ENCODE peak calls at places on chromosomes 13 and 19, in six cellular contexts. Z, Q, T, S, F and C are unnamed samples.
A peak's percentile ranks its signal among the peaks of the same experiment; 100 is the strongest.

GRCh38 chr19:31639306-31639705 is 290.1 kb upstream of the TSHZ3 start:
- DNase-seq in S (no peak), T (no peak), Q (no peak), Z (no peak), F (no peak), C (no peak)

GRCh38 chr13:38686635-38687245 is at the start of gene FREM2:
- DNase-seq in Q (no peak), F (no peak), S (peak; percentile 57), T (peak; percentile 33), Z (peak; percentile 85), C (peak; percentile 68)

GRCh38 chr13:110006304-110006703 is 219.9 kb upstream of the IRS2 start:
- DNase-seq in F (no peak), Z (no peak), S (no peak), Q (no peak), T (no peak), C (no peak)

GRCh38 chr19:42284641-42285341 is 15.7 kb downstream of the CIC start:
- DNase-seq in Q (no peak), T (no peak), F (no peak), Z (no peak), S (no peak), C (peak; percentile 79)

GRCh38 chr19:3608750-3609322 is 2.2 kb upstream of the TBXA2R start:
- DNase-seq in F (peak; percentile 51), S (no peak), Z (peak; percentile 38), Q (no peak), T (no peak), C (no peak)

GRCh38 chr13:50230365-50230978 is 215.2 kb downstream of the KCNRG start:
- DNase-seq in F (no peak), Z (no peak), T (no peak), Q (no peak), S (no peak), C (no peak)

GRCh38 chr13:89969996-89970709 is 1377.3 kb upstream of the MIR17HG start:
- DNase-seq in F (no peak), T (no peak), Z (no peak), Q (no peak), S (no peak), C (no peak)

GRCh38 chr19:14116918-14117578 is 514 bp downstream of the PRKACA start:
- DNase-seq in Q (peak; percentile 47), T (no peak), S (no peak), F (peak; percentile 66), Z (peak; percentile 33), C (peak; percentile 82)

GRCh38 chr19:40143612-40144011 is 47.6 kb upstream of the MAP3K10 start:
- DNase-seq in Z (no peak), Q (no peak), F (no peak), S (no peak), T (peak; percentile 41), C (no peak)

GRCh38 chr19:45075215-45076028 is 856 bp downstream of the ZNF296 start:
- DNase-seq in S (peak; percentile 88), F (peak; percentile 83), Z (peak; percentile 97), Q (no peak), T (peak; percentile 92), C (peak; percentile 78)

GRCh38 chr13:112733661-112734379 is 44.0 kb downstream of the ATP11A start:
- DNase-seq in S (no peak), Z (peak; percentile 48), Q (peak; percentile 58), T (no peak), F (peak; percentile 11), C (no peak)

GRCh38 chr13:39682310-39682709 is 26.8 kb downstream of the COG6 start:
- DNase-seq in F (no peak), Z (no peak), S (no peak), Q (no peak), T (no peak), C (no peak)

GRCh38 chr19:18606281-18607221 is at the start of gene CRLF1:
- DNase-seq in Q (peak; percentile 71), T (no peak), Z (no peak), S (no peak), F (peak; percentile 74), C (no peak)

DNA sequence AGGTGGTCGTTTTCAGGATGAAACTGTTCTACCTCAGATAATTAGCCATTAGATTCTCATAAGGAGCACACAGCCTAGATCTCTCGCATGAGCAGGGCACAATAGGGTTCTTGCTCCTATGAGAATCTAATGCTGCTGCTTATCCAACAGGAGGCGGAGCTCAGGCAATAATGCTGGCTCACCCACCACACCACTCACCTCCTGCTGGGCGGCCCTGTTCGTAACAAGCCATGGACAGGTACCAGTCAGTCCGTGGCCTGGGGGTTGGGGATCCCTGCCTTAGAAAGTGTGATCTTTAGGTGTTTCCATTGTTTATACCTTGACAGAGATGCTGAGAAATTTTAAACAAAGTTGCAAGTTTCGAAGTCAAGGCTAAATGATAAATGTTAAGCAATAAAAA is 344.6 kb upstream of the HTR2A start:
- DNase-seq in Z (no peak), T (no peak), Q (no peak), S (no peak), F (no peak), C (no peak)
- TF ChIP-seq POLR2AphosphoS5 in Z (no peak), T (no peak), Q (no peak), S (no peak), F (no peak), C (no peak)

GRCh38 chr13:98054301-98054700 is 88.6 kb upstream of the FARP1 start:
- DNase-seq in F (no peak), Z (no peak), Q (peak; percentile 30), S (no peak), T (no peak), C (no peak)
- TF ChIP-seq EP300 in F (no peak), Z (no peak), Q (no peak), S (no peak), T (no peak), C (no peak)

GRCh38 chr19:6801397-6802086 is 29.0 kb downstream of the VAV1 start:
- DNase-seq in F (peak; percentile 46), T (peak; percentile 82), Z (peak; percentile 84), S (peak; percentile 65), Q (peak; percentile 32), C (peak; percentile 82)
- TF ChIP-seq POLR2AphosphoS5 in F (no peak), T (peak; percentile 34), Z (peak; percentile 61), S (no peak), Q (no peak), C (no peak)

GRCh38 chr19:12364391-12365093 is 941 bp downstream of the ZNF442 start:
- DNase-seq in S (no peak), F (peak; percentile 35), Z (peak; percentile 28), Q (peak; percentile 54), T (peak; percentile 15), C (peak; percentile 68)

GRCh38 chr19:12365094-12365371 is 450 bp downstream of the ZNF442 start:
- DNase-seq in Q (peak; percentile 76), Z (peak; percentile 25), S (peak; percentile 30), F (no peak), T (peak; percentile 20), C (peak; percentile 67)

DNA sequence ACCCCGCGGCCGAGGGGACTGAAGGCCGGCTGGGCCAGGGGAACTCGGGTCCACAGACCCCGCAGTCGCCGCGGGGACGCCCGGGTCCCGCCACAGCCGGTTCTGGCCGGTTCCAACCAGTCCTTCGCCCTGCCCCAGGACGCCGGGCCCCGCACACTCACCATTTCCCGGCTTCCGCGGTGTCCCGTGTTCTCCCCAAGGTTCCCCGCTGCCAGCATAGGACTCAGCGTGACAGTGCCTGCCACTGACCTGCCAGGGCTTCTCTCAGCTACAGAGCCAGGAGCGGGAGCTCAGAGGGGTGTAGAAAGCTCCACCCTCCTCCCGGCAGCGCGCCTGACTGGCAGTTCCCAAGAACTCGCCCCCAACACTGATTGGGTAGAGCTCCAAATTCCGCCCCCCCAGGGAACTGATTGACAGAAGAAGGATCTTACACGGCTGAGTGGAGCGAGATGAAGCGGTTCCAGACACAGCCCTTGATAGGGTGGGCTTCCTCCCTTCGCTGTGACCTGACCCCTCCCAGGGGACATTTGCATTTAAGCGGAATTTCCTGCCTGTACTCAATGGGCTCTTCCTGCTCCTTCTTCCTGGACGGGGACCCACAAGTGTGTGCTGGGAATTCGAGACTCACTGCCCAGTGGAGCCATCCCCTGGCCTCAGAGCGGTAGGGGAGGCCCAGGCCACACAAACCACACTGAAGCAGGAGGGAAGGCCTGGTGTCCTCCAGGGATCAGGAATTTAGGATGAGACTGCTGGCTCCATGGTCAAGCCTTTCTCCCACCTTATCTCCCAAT is at the start of gene ZNF442:
- DNase-seq in T (peak; percentile 95), Q (peak; percentile 96), S (peak; percentile 95), Z (peak; percentile 96), F (peak; percentile 89), C (peak; percentile 98)
- TF ChIP-seq EP300 in T (no peak), Q (no peak), S (peak; percentile 5), Z (peak; percentile 58), F (no peak), C (no peak)

GRCh38 chr13:114105351-114106225 is 26.8 kb downstream of the RASA3 start:
- DNase-seq in T (peak; percentile 9), S (no peak), Z (peak; percentile 17), Q (peak; percentile 85), F (no peak), C (peak; percentile 75)
- TF ChIP-seq POLR2AphosphoS5 in T (no peak), S (no peak), Z (no peak), Q (no peak), F (no peak), C (no peak)

DNA sequence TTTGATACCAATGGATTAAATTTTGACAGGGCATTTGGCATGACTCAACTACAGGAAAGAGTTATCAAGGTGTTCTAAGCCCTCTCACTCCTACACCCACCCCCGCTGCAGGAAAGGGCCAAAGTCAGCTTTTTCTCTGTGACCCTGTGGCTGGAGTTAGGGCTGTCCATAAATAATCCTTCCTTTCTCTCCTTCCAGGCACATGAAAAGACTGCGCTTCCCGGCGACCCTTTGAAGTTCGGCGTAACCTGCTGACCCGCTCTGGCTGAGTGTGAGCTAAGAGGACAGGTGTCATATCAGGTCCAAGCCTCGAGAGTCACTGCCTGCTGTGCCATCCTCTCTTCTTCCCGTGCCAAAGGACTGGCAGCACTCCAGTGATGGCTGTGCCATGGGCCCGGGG is 25.6 kb downstream of the ZNF114 start:
- DNase-seq in S (no peak), F (no peak), Q (no peak), T (no peak), Z (no peak), C (no peak)
- TF ChIP-seq EP300 in S (no peak), F (no peak), Q (no peak), T (no peak), Z (no peak), C (no peak)